ENCODE peak calls at places on chromosome 4, in seven cellular contexts. One of them, this sample, is unnamed. For H3K4me1, the result is how much of the 10 kb centered on the place peaks cover.

GRCh38 chr4:128355301-128355700 is 67.7 kb upstream of the PGRMC2 start:
- DNase-seq in Caco-2: peak
- DNase-seq in ovary: no peak
- DNase-seq in body of pancreas: no peak
- DNase-seq in GM23338: no peak
- DNase-seq in fibroblast of lung: no peak
- DNase-seq in CD8-positive, alpha-beta T cell: no peak
- DNase-seq in this sample: peak

GRCh38 chr4:17475481-17475880 is 36.4 kb downstream of the QDPR start:
- DNase-seq in CD8-positive, alpha-beta T cell: no peak
- DNase-seq in body of pancreas: no peak
- DNase-seq in Caco-2: no peak
- DNase-seq in fibroblast of lung: peak
- DNase-seq in GM23338: no peak
- DNase-seq in ovary: no peak
- DNase-seq in this sample: peak

GRCh38 chr4:14783011-14783877 is 219.0 kb upstream of the CPEB2 start:
- DNase-seq in ovary: no peak
- DNase-seq in Caco-2: no peak
- DNase-seq in body of pancreas: no peak
- DNase-seq in fibroblast of lung: peak
- DNase-seq in GM23338: no peak
- DNase-seq in CD8-positive, alpha-beta T cell: no peak
- DNase-seq in this sample: peak

GRCh38 chr4:133147365-133147821 is 1.7 kb upstream of the PCDH10 start:
- DNase-seq in fibroblast of lung: no peak
- DNase-seq in Caco-2: no peak
- DNase-seq in ovary: peak
- DNase-seq in GM23338: peak
- DNase-seq in body of pancreas: no peak
- DNase-seq in CD8-positive, alpha-beta T cell: no peak
- DNase-seq in this sample: no peak

GRCh38 chr4:183783933-183784622 is 121.0 kb upstream of the STOX2 start:
- DNase-seq in GM23338: peak
- DNase-seq in ovary: no peak
- DNase-seq in fibroblast of lung: peak
- DNase-seq in Caco-2: no peak
- DNase-seq in CD8-positive, alpha-beta T cell: no peak
- DNase-seq in body of pancreas: no peak
- DNase-seq in this sample: peak

GRCh38 chr4:77818077-77818666 is 996 bp downstream of the CNOT6L start:
- DNase-seq in Caco-2: peak
- DNase-seq in CD8-positive, alpha-beta T cell: peak
- DNase-seq in body of pancreas: peak
- DNase-seq in fibroblast of lung: peak
- DNase-seq in ovary: peak
- DNase-seq in GM23338: peak
- DNase-seq in this sample: peak

GRCh38 chr4:112523008-112523440 is 7.0 kb upstream of the NEUROG2 start:
- DNase-seq in Caco-2: no peak
- DNase-seq in CD8-positive, alpha-beta T cell: no peak
- DNase-seq in fibroblast of lung: peak
- DNase-seq in ovary: no peak
- DNase-seq in body of pancreas: peak
- DNase-seq in GM23338: peak
- DNase-seq in this sample: no peak

GRCh38 chr4:184448828-184449227 is 25.5 kb downstream of the IRF2 start:
- DNase-seq in GM23338: no peak
- DNase-seq in Caco-2: no peak
- DNase-seq in ovary: peak
- DNase-seq in body of pancreas: no peak
- DNase-seq in fibroblast of lung: peak
- DNase-seq in CD8-positive, alpha-beta T cell: no peak
- DNase-seq in this sample: no peak

GRCh38 chr4:156021298-156021697 is 67.6 kb upstream of the CTSO start:
- DNase-seq in body of pancreas: no peak
- DNase-seq in CD8-positive, alpha-beta T cell: no peak
- DNase-seq in GM23338: peak
- DNase-seq in Caco-2: no peak
- DNase-seq in ovary: no peak
- DNase-seq in fibroblast of lung: no peak
- DNase-seq in this sample: peak

GRCh38 chr4:186587416-186588018 is 32.1 kb upstream of the MTNR1A start:
- DNase-seq in Caco-2: peak
- DNase-seq in fibroblast of lung: peak
- DNase-seq in CD8-positive, alpha-beta T cell: peak
- DNase-seq in ovary: peak
- DNase-seq in GM23338: peak
- DNase-seq in body of pancreas: peak
- DNase-seq in this sample: no peak

GRCh38 chr4:173057906-173058305 is 110.7 kb upstream of the GALNT7 start:
- DNase-seq in Caco-2: no peak
- DNase-seq in fibroblast of lung: no peak
- DNase-seq in ovary: no peak
- DNase-seq in body of pancreas: no peak
- DNase-seq in GM23338: no peak
- DNase-seq in CD8-positive, alpha-beta T cell: no peak
- DNase-seq in this sample: no peak

GRCh38 chr4:59161249-59161648 is 2038.9 kb upstream of the ADGRL3 start:
- DNase-seq in ovary: no peak
- DNase-seq in body of pancreas: no peak
- DNase-seq in CD8-positive, alpha-beta T cell: no peak
- DNase-seq in fibroblast of lung: no peak
- DNase-seq in GM23338: peak
- DNase-seq in Caco-2: no peak
- DNase-seq in this sample: no peak

GRCh38 chr4:121876976-121877773 is 6.9 kb upstream of the BBS7 start:
- DNase-seq in body of pancreas: no peak
- DNase-seq in ovary: no peak
- DNase-seq in fibroblast of lung: no peak
- DNase-seq in Caco-2: no peak
- DNase-seq in CD8-positive, alpha-beta T cell: no peak
- DNase-seq in GM23338: no peak
- DNase-seq in this sample: no peak

GRCh38 chr4:152100378-152101201 is 339.8 kb upstream of the GATB start:
- DNase-seq in GM23338: no peak
- DNase-seq in body of pancreas: peak
- DNase-seq in Caco-2: no peak
- DNase-seq in ovary: no peak
- DNase-seq in CD8-positive, alpha-beta T cell: peak
- DNase-seq in fibroblast of lung: no peak
- DNase-seq in this sample: peak

GRCh38 chr4:137495578-137495977 is 36.7 kb downstream of the PCDH18 start:
- DNase-seq in ovary: no peak
- DNase-seq in CD8-positive, alpha-beta T cell: no peak
- DNase-seq in fibroblast of lung: no peak
- DNase-seq in GM23338: no peak
- DNase-seq in Caco-2: no peak
- DNase-seq in body of pancreas: no peak
- DNase-seq in this sample: no peak

GRCh38 chr4:5019274-5019673 is at the start of gene CYTL1:
- DNase-seq in fibroblast of lung: no peak
- DNase-seq in ovary: no peak
- DNase-seq in Caco-2: no peak
- DNase-seq in body of pancreas: no peak
- DNase-seq in CD8-positive, alpha-beta T cell: no peak
- DNase-seq in GM23338: peak
- DNase-seq in this sample: no peak

GRCh38 chr4:169135776-169136175 is 125.7 kb upstream of the CBR4 start:
- DNase-seq in GM23338: no peak
- DNase-seq in ovary: no peak
- DNase-seq in CD8-positive, alpha-beta T cell: no peak
- DNase-seq in fibroblast of lung: no peak
- DNase-seq in Caco-2: no peak
- DNase-seq in body of pancreas: no peak
- DNase-seq in this sample: no peak

GRCh38 chr4:56821394-56822263 is at the start of gene SPINK2:
- DNase-seq in Caco-2: peak
- DNase-seq in CD8-positive, alpha-beta T cell: peak
- DNase-seq in GM23338: peak
- DNase-seq in fibroblast of lung: no peak
- DNase-seq in body of pancreas: peak
- DNase-seq in ovary: no peak
- DNase-seq in this sample: no peak

GRCh38 chr4:113116414-113117345 is 67.2 kb downstream of the ANK2 start:
- DNase-seq in body of pancreas: peak
- DNase-seq in Caco-2: peak
- DNase-seq in ovary: no peak
- DNase-seq in GM23338: peak
- DNase-seq in fibroblast of lung: no peak
- DNase-seq in CD8-positive, alpha-beta T cell: no peak
- DNase-seq in this sample: no peak

GRCh38 chr4:112003508-112003907 is 141.7 kb upstream of the FAM241A start:
- DNase-seq in Caco-2: no peak
- DNase-seq in body of pancreas: no peak
- DNase-seq in fibroblast of lung: no peak
- DNase-seq in CD8-positive, alpha-beta T cell: no peak
- DNase-seq in GM23338: no peak
- DNase-seq in ovary: no peak
- DNase-seq in this sample: no peak

GRCh38 chr4:8038702-8039251 is 99.1 kb upstream of the AFAP1 start:
- DNase-seq in body of pancreas: no peak
- DNase-seq in ovary: no peak
- DNase-seq in Caco-2: no peak
- DNase-seq in fibroblast of lung: no peak
- DNase-seq in GM23338: no peak
- DNase-seq in CD8-positive, alpha-beta T cell: no peak
- DNase-seq in this sample: no peak

GRCh38 chr4:156941940-156942548 is 29.6 kb downstream of the PDGFC start:
- DNase-seq in body of pancreas: peak
- DNase-seq in GM23338: peak
- DNase-seq in fibroblast of lung: peak
- DNase-seq in Caco-2: peak
- DNase-seq in CD8-positive, alpha-beta T cell: no peak
- DNase-seq in ovary: peak
- DNase-seq in this sample: peak

GRCh38 chr4:144627663-144628076 is 18.3 kb upstream of the HHIP start:
- DNase-seq in Caco-2: no peak
- DNase-seq in GM23338: no peak
- DNase-seq in ovary: no peak
- DNase-seq in CD8-positive, alpha-beta T cell: no peak
- DNase-seq in fibroblast of lung: no peak
- DNase-seq in body of pancreas: no peak
- DNase-seq in this sample: peak

GRCh38 chr4:71009796-71010588 is 16.5 kb downstream of the DCK start:
- DNase-seq in Caco-2: no peak
- DNase-seq in body of pancreas: no peak
- DNase-seq in ovary: no peak
- DNase-seq in GM23338: peak
- DNase-seq in fibroblast of lung: peak
- DNase-seq in CD8-positive, alpha-beta T cell: no peak
- DNase-seq in this sample: no peak

GRCh38 chr4:105924341-105924740 is 29.1 kb downstream of the NPNT start:
- DNase-seq in ovary: no peak
- DNase-seq in Caco-2: no peak
- DNase-seq in GM23338: no peak
- DNase-seq in CD8-positive, alpha-beta T cell: no peak
- DNase-seq in fibroblast of lung: no peak
- DNase-seq in body of pancreas: no peak
- DNase-seq in this sample: no peak

DNA sequence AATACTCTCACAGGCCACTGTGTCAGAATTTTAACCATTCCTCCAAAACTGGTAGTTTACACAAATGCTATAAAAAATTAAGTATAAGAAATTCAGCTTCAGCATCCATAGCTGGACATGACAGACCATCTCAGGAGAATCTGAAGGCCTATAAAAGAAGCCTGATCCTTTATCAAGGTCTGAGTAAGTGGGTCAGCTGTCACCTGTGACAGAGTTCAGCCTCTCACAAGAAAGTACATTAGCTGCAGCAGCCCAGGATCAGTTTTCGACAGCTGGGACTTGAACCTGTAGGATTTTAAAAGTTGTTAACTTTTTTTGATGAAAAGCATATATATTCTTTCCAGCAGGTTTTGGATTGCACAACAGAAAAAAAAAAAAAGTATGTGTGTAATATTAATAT is 60.7 kb downstream of the PPP3CA start:
- DNase-seq in body of pancreas: no peak
- DNase-seq in Caco-2: no peak
- DNase-seq in CD8-positive, alpha-beta T cell: no peak
- DNase-seq in ovary: no peak
- DNase-seq in fibroblast of lung: no peak
- DNase-seq in GM23338: no peak
- DNase-seq in this sample: no peak
- H3K4me1 ChIP-seq in body of pancreas: under half
- H3K4me1 ChIP-seq in Caco-2: under half
- H3K4me1 ChIP-seq in CD8-positive, alpha-beta T cell: under half
- H3K4me1 ChIP-seq in ovary: under half
- H3K4me1 ChIP-seq in fibroblast of lung: under half
- H3K4me1 ChIP-seq in GM23338: half or more
- H3K4me1 ChIP-seq in this sample: under half

DNA sequence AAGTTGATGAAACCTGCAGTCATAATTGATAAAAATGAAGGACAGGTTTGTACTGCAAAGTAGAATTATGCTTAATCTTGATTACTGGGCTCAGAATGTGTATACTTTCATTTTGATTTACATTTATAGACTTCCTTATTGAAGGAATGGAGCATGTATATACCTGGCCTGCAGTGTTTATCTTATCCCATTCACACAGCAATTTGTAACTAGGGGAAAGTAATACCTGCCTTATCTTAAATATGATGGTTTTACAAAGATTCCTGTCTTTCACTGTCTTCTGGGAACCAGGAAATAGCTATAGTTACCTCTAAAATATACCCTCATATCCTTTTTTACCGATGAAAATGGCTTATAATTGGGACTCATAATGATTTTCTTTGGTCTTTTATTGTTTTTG is 29.7 kb downstream of the ADD1 start:
- DNase-seq in body of pancreas: no peak
- DNase-seq in ovary: no peak
- DNase-seq in Caco-2: no peak
- DNase-seq in GM23338: no peak
- DNase-seq in CD8-positive, alpha-beta T cell: no peak
- DNase-seq in fibroblast of lung: no peak
- DNase-seq in this sample: no peak
- TF ChIP-seq CTCF in body of pancreas: no peak
- TF ChIP-seq CTCF in ovary: no peak
- TF ChIP-seq CTCF in Caco-2: no peak
- TF ChIP-seq CTCF in GM23338: no peak
- TF ChIP-seq CTCF in CD8-positive, alpha-beta T cell: no peak
- TF ChIP-seq CTCF in fibroblast of lung: no peak
- TF ChIP-seq CTCF in this sample: no peak

GRCh38 chr4:182577411-182577810 is 334.2 kb downstream of the TENM3 start:
- DNase-seq in Caco-2: no peak
- DNase-seq in ovary: no peak
- DNase-seq in CD8-positive, alpha-beta T cell: no peak
- DNase-seq in fibroblast of lung: no peak
- DNase-seq in GM23338: no peak
- DNase-seq in body of pancreas: no peak
- DNase-seq in this sample: no peak
- H3K4me1 ChIP-seq in Caco-2: under half
- H3K4me1 ChIP-seq in ovary: under half
- H3K4me1 ChIP-seq in CD8-positive, alpha-beta T cell: under half
- H3K4me1 ChIP-seq in fibroblast of lung: under half
- H3K4me1 ChIP-seq in GM23338: under half
- H3K4me1 ChIP-seq in body of pancreas: under half
- H3K4me1 ChIP-seq in this sample: under half

DNA sequence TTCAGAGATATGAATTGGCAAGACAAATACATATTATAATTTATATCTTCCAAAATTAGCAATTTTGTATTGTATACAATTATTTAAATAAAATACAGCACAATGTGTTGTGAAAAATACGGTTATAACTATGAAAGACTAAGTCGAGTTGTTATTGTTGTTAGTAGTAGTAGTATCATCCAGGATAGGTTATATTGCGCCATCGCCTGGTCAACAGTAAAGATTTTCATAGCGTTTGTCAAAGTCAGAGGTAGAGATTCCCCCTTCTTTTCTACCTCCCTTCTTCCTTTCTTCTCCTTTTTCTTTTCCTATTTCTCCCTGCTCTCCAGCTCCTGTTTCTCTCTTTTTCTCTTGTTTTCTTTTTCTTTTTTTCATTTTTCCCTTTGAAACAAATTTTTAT is 499.1 kb upstream of the EPHA5 start:
- DNase-seq in body of pancreas: no peak
- DNase-seq in CD8-positive, alpha-beta T cell: no peak
- DNase-seq in ovary: no peak
- DNase-seq in Caco-2: no peak
- DNase-seq in fibroblast of lung: no peak
- DNase-seq in GM23338: peak
- DNase-seq in this sample: no peak
- TF ChIP-seq CTCF in body of pancreas: no peak
- TF ChIP-seq CTCF in CD8-positive, alpha-beta T cell: no peak
- TF ChIP-seq CTCF in ovary: no peak
- TF ChIP-seq CTCF in Caco-2: no peak
- TF ChIP-seq CTCF in fibroblast of lung: no peak
- TF ChIP-seq CTCF in GM23338: peak
- TF ChIP-seq CTCF in this sample: peak